ENCODE peak calls at places on chromosomes 2 and 18, in six cellular contexts. Q is cerebellum; V is activated T-helper 1 cell treated with anti-CD3 and anti-CD28 coated beads, Interleukin-2, amount 50 U/mL, for 16 hours; Y is epithelial cell of esophagus; K is GM19239; M is NCI-H1092. R is an unnamed sample.

GRCh38 chr2:11744631-11745394 is 1.6 kb upstream of the LPIN1 start:
- DNase-seq in Q (peak; percentile 53), V (no peak), Y (no peak), K (no peak), M (peak; percentile 20), R (peak; percentile 38)

GRCh38 chr18:45670281-45670962 is 53.6 kb upstream of the SLC14A1 start:
- DNase-seq in Q (no peak), V (no peak), Y (peak; percentile 73), K (no peak), M (no peak), R (peak; percentile 24)

GRCh38 chr2:7844414-7844961 is 837.4 kb upstream of the ID2 start:
- DNase-seq in Q (peak; percentile 7), V (no peak), Y (peak; percentile 66), K (no peak), M (no peak), R (no peak)

GRCh38 chr2:12684471-12684936 is 32.2 kb upstream of the TRIB2 start:
- DNase-seq in Q (no peak), V (no peak), Y (peak; percentile 79), K (no peak), M (no peak), R (no peak)

GRCh38 chr2:128557841-128558241 is 239.2 kb upstream of the HS6ST1 start:
- DNase-seq in Q (no peak), V (no peak), Y (no peak), K (no peak), M (no peak), R (no peak)

GRCh38 chr2:84038866-84039265 is 420.2 kb downstream of the SUCLG1 start:
- DNase-seq in Q (no peak), V (no peak), Y (no peak), K (no peak), M (no peak), R (no peak)

GRCh38 chr2:67259581-67260347 is 137.4 kb upstream of the ETAA1 start:
- DNase-seq in Q (peak; percentile 60), V (no peak), Y (peak; percentile 92), K (no peak), M (no peak), R (peak; percentile 80)

GRCh38 chr2:25123682-25124081 is 44.7 kb downstream of the POMC start:
- DNase-seq in Q (no peak), V (no peak), Y (no peak), K (no peak), M (no peak), R (no peak)

GRCh38 chr2:12856934-12857660 is 140.4 kb downstream of the TRIB2 start:
- DNase-seq in Q (no peak), V (no peak), Y (peak; percentile 60), K (no peak), M (no peak), R (peak; percentile 76)

GRCh38 chr18:78771496-78772368 is 207.9 kb upstream of the SALL3 start:
- DNase-seq in Q (no peak), V (no peak), Y (no peak), K (no peak), M (no peak), R (no peak)

GRCh38 chr2:19936979-19937378 is 35.2 kb upstream of the TTC32 start:
- DNase-seq in Q (no peak), V (no peak), Y (no peak), K (no peak), M (no peak), R (peak; percentile 50)

GRCh38 chr2:197107291-197108269 is 181.1 kb upstream of the PGAP1 start:
- DNase-seq in Q (no peak), V (no peak), Y (no peak), K (no peak), M (no peak), R (peak; percentile 81)

GRCh38 chr2:137828624-137829023 is 135.6 kb upstream of the HNMT start:
- DNase-seq in Q (no peak), V (no peak), Y (no peak), K (no peak), M (no peak), R (no peak)

GRCh38 chr2:82819936-82820335 is 1639.1 kb downstream of the SUCLG1 start:
- DNase-seq in Q (no peak), V (no peak), Y (no peak), K (no peak), M (no peak), R (no peak)

GRCh38 chr2:109604597-109604996 is 9.2 kb downstream of the SEPTIN10 start:
- DNase-seq in Q (no peak), V (no peak), Y (peak; percentile 100), K (no peak), M (no peak), R (peak; percentile 40)

GRCh38 chr18:49784427-49785185 is 28.7 kb downstream of the ACAA2 start:
- DNase-seq in Q (peak; percentile 7), V (no peak), Y (peak; percentile 60), K (no peak), M (no peak), R (peak; percentile 40)

GRCh38 chr18:11502368-11502767 is 107.0 kb upstream of the SLC35G4 start:
- DNase-seq in Q (no peak), V (no peak), Y (no peak), K (no peak), M (no peak), R (peak; percentile 61)